ENCODE peak calls at places on chromosome 6, in nine cellular contexts. One of them, this sample, is unnamed. For H3K9me3, the result is how much of the 10 kb centered on the place peaks cover.

GRCh38 chr6:5135783-5136376 is 50.7 kb downstream of the PPP1R3G start:
- DNase-seq in fibroblast of lung: peak
- DNase-seq in adrenal gland: no peak
- DNase-seq in stomach: no peak
- DNase-seq in naive thymus-derived CD4-positive, alpha-beta T cell: no peak
- DNase-seq in left ventricle myocardium inferior: no peak
- DNase-seq in uterus: no peak
- DNase-seq in heart left ventricle: no peak
- DNase-seq in AG04450: no peak
- DNase-seq in this sample: no peak

GRCh38 chr6:88641178-88641903 is 322.1 kb downstream of the RNGTT start:
- DNase-seq in fibroblast of lung: peak
- DNase-seq in adrenal gland: no peak
- DNase-seq in stomach: no peak
- DNase-seq in naive thymus-derived CD4-positive, alpha-beta T cell: no peak
- DNase-seq in left ventricle myocardium inferior: no peak
- DNase-seq in uterus: no peak
- DNase-seq in heart left ventricle: no peak
- DNase-seq in AG04450: no peak
- DNase-seq in this sample: no peak

GRCh38 chr6:143027058-143027457 is 33.6 kb upstream of the AIG1 start:
- DNase-seq in fibroblast of lung: peak
- DNase-seq in adrenal gland: peak
- DNase-seq in stomach: peak
- DNase-seq in naive thymus-derived CD4-positive, alpha-beta T cell: no peak
- DNase-seq in left ventricle myocardium inferior: peak
- DNase-seq in uterus: peak
- DNase-seq in heart left ventricle: no peak
- DNase-seq in AG04450: no peak
- DNase-seq in this sample: peak

GRCh38 chr6:53593001-53593488 is 48.1 kb upstream of the GCLC start:
- DNase-seq in fibroblast of lung: peak
- DNase-seq in adrenal gland: no peak
- DNase-seq in stomach: no peak
- DNase-seq in naive thymus-derived CD4-positive, alpha-beta T cell: no peak
- DNase-seq in left ventricle myocardium inferior: no peak
- DNase-seq in uterus: no peak
- DNase-seq in heart left ventricle: no peak
- DNase-seq in AG04450: peak
- DNase-seq in this sample: no peak

GRCh38 chr6:161546632-161547031 is 272.8 kb upstream of the AGPAT4 start:
- DNase-seq in fibroblast of lung: no peak
- DNase-seq in adrenal gland: no peak
- DNase-seq in stomach: no peak
- DNase-seq in naive thymus-derived CD4-positive, alpha-beta T cell: no peak
- DNase-seq in left ventricle myocardium inferior: no peak
- DNase-seq in uterus: no peak
- DNase-seq in heart left ventricle: no peak
- DNase-seq in AG04450: no peak
- DNase-seq in this sample: no peak

GRCh38 chr6:164097557-164098398 is 683.3 kb downstream of the QKI start:
- DNase-seq in fibroblast of lung: peak
- DNase-seq in adrenal gland: no peak
- DNase-seq in stomach: no peak
- DNase-seq in naive thymus-derived CD4-positive, alpha-beta T cell: no peak
- DNase-seq in left ventricle myocardium inferior: no peak
- DNase-seq in uterus: peak
- DNase-seq in heart left ventricle: no peak
- DNase-seq in AG04450: no peak
- DNase-seq in this sample: peak

GRCh38 chr6:39227476-39227875 is 1.8 kb downstream of the KCNK5 start:
- DNase-seq in fibroblast of lung: no peak
- DNase-seq in adrenal gland: no peak
- DNase-seq in stomach: no peak
- DNase-seq in naive thymus-derived CD4-positive, alpha-beta T cell: no peak
- DNase-seq in left ventricle myocardium inferior: no peak
- DNase-seq in uterus: no peak
- DNase-seq in heart left ventricle: no peak
- DNase-seq in AG04450: no peak
- DNase-seq in this sample: no peak

GRCh38 chr6:3305216-3305565 is 46.4 kb downstream of the PSMG4 start:
- DNase-seq in fibroblast of lung: no peak
- DNase-seq in adrenal gland: no peak
- DNase-seq in stomach: no peak
- DNase-seq in naive thymus-derived CD4-positive, alpha-beta T cell: no peak
- DNase-seq in left ventricle myocardium inferior: no peak
- DNase-seq in uterus: peak
- DNase-seq in heart left ventricle: no peak
- DNase-seq in AG04450: no peak
- DNase-seq in this sample: no peak

GRCh38 chr6:136866872-136867416 is 44.6 kb downstream of the PEX7 start:
- DNase-seq in fibroblast of lung: no peak
- DNase-seq in adrenal gland: no peak
- DNase-seq in stomach: no peak
- DNase-seq in naive thymus-derived CD4-positive, alpha-beta T cell: no peak
- DNase-seq in left ventricle myocardium inferior: no peak
- DNase-seq in uterus: no peak
- DNase-seq in heart left ventricle: no peak
- DNase-seq in AG04450: no peak
- DNase-seq in this sample: no peak

GRCh38 chr6:168121308-168121665 is 42.3 kb upstream of the FRMD1 start:
- DNase-seq in fibroblast of lung: no peak
- DNase-seq in adrenal gland: no peak
- DNase-seq in stomach: no peak
- DNase-seq in naive thymus-derived CD4-positive, alpha-beta T cell: no peak
- DNase-seq in left ventricle myocardium inferior: no peak
- DNase-seq in uterus: peak
- DNase-seq in heart left ventricle: no peak
- DNase-seq in AG04450: no peak
- DNase-seq in this sample: no peak

GRCh38 chr6:25122001-25122400 is 157.2 kb upstream of the CARMIL1 start:
- DNase-seq in fibroblast of lung: no peak
- DNase-seq in adrenal gland: peak
- DNase-seq in stomach: no peak
- DNase-seq in naive thymus-derived CD4-positive, alpha-beta T cell: no peak
- DNase-seq in left ventricle myocardium inferior: peak
- DNase-seq in uterus: peak
- DNase-seq in heart left ventricle: no peak
- DNase-seq in AG04450: no peak
- DNase-seq in this sample: peak

GRCh38 chr6:20198156-20198555 is 14.1 kb downstream of the MBOAT1 start:
- DNase-seq in fibroblast of lung: no peak
- DNase-seq in adrenal gland: no peak
- DNase-seq in stomach: no peak
- DNase-seq in naive thymus-derived CD4-positive, alpha-beta T cell: no peak
- DNase-seq in left ventricle myocardium inferior: no peak
- DNase-seq in uterus: no peak
- DNase-seq in heart left ventricle: no peak
- DNase-seq in AG04450: no peak
- DNase-seq in this sample: no peak

GRCh38 chr6:43274127-43274915 is 23.7 kb upstream of the SLC22A7 start:
- DNase-seq in fibroblast of lung: no peak
- DNase-seq in adrenal gland: no peak
- DNase-seq in stomach: no peak
- DNase-seq in naive thymus-derived CD4-positive, alpha-beta T cell: no peak
- DNase-seq in left ventricle myocardium inferior: no peak
- DNase-seq in uterus: no peak
- DNase-seq in heart left ventricle: peak
- DNase-seq in AG04450: no peak
- DNase-seq in this sample: peak

GRCh38 chr6:43276180-43277082 is 21.6 kb upstream of the SLC22A7 start:
- DNase-seq in fibroblast of lung: peak
- DNase-seq in adrenal gland: no peak
- DNase-seq in stomach: no peak
- DNase-seq in naive thymus-derived CD4-positive, alpha-beta T cell: peak
- DNase-seq in left ventricle myocardium inferior: no peak
- DNase-seq in uterus: no peak
- DNase-seq in heart left ventricle: peak
- DNase-seq in AG04450: no peak
- DNase-seq in this sample: no peak

GRCh38 chr6:43277083-43277642 is 20.9 kb upstream of the SLC22A7 start:
- DNase-seq in fibroblast of lung: no peak
- DNase-seq in adrenal gland: no peak
- DNase-seq in stomach: no peak
- DNase-seq in naive thymus-derived CD4-positive, alpha-beta T cell: no peak
- DNase-seq in left ventricle myocardium inferior: no peak
- DNase-seq in uterus: no peak
- DNase-seq in heart left ventricle: peak
- DNase-seq in AG04450: no peak
- DNase-seq in this sample: no peak

GRCh38 chr6:43274916-43275597 is 23.0 kb upstream of the SLC22A7 start:
- DNase-seq in fibroblast of lung: no peak
- DNase-seq in adrenal gland: no peak
- DNase-seq in stomach: peak
- DNase-seq in naive thymus-derived CD4-positive, alpha-beta T cell: peak
- DNase-seq in left ventricle myocardium inferior: no peak
- DNase-seq in uterus: no peak
- DNase-seq in heart left ventricle: peak
- DNase-seq in AG04450: no peak
- DNase-seq in this sample: no peak

DNA sequence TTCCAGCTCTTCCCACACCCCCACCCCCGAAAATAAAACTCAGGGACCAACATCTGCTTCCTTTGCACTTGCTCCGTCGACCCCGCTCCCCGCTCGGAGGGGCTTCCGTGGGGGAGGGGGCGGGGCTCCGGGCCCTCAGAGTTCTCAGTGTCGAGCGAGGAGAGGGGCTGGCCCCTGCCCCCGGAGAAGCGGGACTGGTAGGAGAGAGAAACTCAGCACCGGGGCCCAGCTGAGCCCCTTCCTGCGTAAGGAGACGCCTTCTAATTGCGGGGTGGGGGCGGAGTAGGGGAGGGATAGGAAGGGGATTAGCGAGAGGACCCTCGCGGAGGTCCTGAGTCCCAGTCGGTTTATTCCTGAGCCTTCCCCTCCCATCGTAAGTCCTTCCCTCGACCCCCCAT is 22.3 kb upstream of the SLC22A7 start:
- DNase-seq in fibroblast of lung: no peak
- DNase-seq in adrenal gland: no peak
- DNase-seq in stomach: no peak
- DNase-seq in naive thymus-derived CD4-positive, alpha-beta T cell: no peak
- DNase-seq in left ventricle myocardium inferior: no peak
- DNase-seq in uterus: no peak
- DNase-seq in heart left ventricle: peak
- DNase-seq in AG04450: no peak
- DNase-seq in this sample: no peak
- H3K4me3 ChIP-seq in fibroblast of lung: no peak
- H3K4me3 ChIP-seq in adrenal gland: no peak
- H3K4me3 ChIP-seq in stomach: peak
- H3K4me3 ChIP-seq in naive thymus-derived CD4-positive, alpha-beta T cell: peak
- H3K4me3 ChIP-seq in left ventricle myocardium inferior: peak
- H3K4me3 ChIP-seq in uterus: peak
- H3K4me3 ChIP-seq in heart left ventricle: peak
- H3K4me3 ChIP-seq in AG04450: no peak
- H3K4me3 ChIP-seq in this sample: peak

GRCh38 chr6:139580592-139581484 is 206.4 kb upstream of the CITED2 start:
- DNase-seq in fibroblast of lung: no peak
- DNase-seq in adrenal gland: no peak
- DNase-seq in stomach: no peak
- DNase-seq in naive thymus-derived CD4-positive, alpha-beta T cell: no peak
- DNase-seq in left ventricle myocardium inferior: no peak
- DNase-seq in uterus: no peak
- DNase-seq in heart left ventricle: no peak
- DNase-seq in AG04450: no peak
- DNase-seq in this sample: no peak
- H3K9me3 ChIP-seq in fibroblast of lung: under half
- H3K9me3 ChIP-seq in adrenal gland: under half
- H3K9me3 ChIP-seq in stomach: under half
- H3K9me3 ChIP-seq in naive thymus-derived CD4-positive, alpha-beta T cell: under half
- H3K9me3 ChIP-seq in left ventricle myocardium inferior: under half
- H3K9me3 ChIP-seq in uterus: under half
- H3K9me3 ChIP-seq in heart left ventricle: under half
- H3K9me3 ChIP-seq in AG04450: under half
- H3K9me3 ChIP-seq in this sample: under half

DNA sequence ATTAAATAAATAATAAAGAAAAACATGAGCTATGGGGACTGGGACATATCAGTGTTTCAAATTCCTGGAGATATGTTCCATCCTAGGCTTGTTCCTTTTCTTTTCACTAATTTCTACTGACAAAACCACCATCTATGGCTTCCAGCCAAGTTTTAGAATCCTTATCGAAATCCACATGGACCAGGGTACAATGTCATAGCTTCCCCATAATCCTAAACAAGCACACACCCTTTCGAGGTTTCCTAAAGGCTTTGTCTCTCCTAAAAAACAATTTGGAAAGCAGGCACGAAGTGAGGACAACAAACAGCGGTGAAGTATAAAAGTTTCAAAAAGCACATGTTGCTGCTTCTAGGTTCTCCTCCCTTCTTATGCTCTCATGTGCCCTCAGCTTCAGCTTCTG is 13.3 kb upstream of the DST start:
- DNase-seq in fibroblast of lung: no peak
- DNase-seq in adrenal gland: no peak
- DNase-seq in stomach: no peak
- DNase-seq in naive thymus-derived CD4-positive, alpha-beta T cell: no peak
- DNase-seq in left ventricle myocardium inferior: no peak
- DNase-seq in uterus: no peak
- DNase-seq in heart left ventricle: no peak
- DNase-seq in AG04450: no peak
- DNase-seq in this sample: no peak
- H3K27ac ChIP-seq in fibroblast of lung: no peak
- H3K27ac ChIP-seq in adrenal gland: no peak
- H3K27ac ChIP-seq in stomach: no peak
- H3K27ac ChIP-seq in naive thymus-derived CD4-positive, alpha-beta T cell: no peak
- H3K27ac ChIP-seq in left ventricle myocardium inferior: peak
- H3K27ac ChIP-seq in uterus: no peak
- H3K27ac ChIP-seq in heart left ventricle: peak
- H3K27ac ChIP-seq in AG04450: no peak
- H3K27ac ChIP-seq in this sample: no peak

GRCh38 chr6:34144581-34145160 is 1.2 kb downstream of the GRM4 start:
- DNase-seq in fibroblast of lung: no peak
- DNase-seq in adrenal gland: no peak
- DNase-seq in stomach: no peak
- DNase-seq in naive thymus-derived CD4-positive, alpha-beta T cell: no peak
- DNase-seq in left ventricle myocardium inferior: no peak
- DNase-seq in uterus: no peak
- DNase-seq in heart left ventricle: peak
- DNase-seq in AG04450: no peak
- DNase-seq in this sample: peak

GRCh38 chr6:34143884-34144580 is 1.9 kb downstream of the GRM4 start:
- DNase-seq in fibroblast of lung: no peak
- DNase-seq in adrenal gland: no peak
- DNase-seq in stomach: no peak
- DNase-seq in naive thymus-derived CD4-positive, alpha-beta T cell: peak
- DNase-seq in left ventricle myocardium inferior: no peak
- DNase-seq in uterus: no peak
- DNase-seq in heart left ventricle: peak
- DNase-seq in AG04450: no peak
- DNase-seq in this sample: no peak

GRCh38 chr6:34146021-34146782 is at the start of gene GRM4:
- DNase-seq in fibroblast of lung: no peak
- DNase-seq in adrenal gland: no peak
- DNase-seq in stomach: no peak
- DNase-seq in naive thymus-derived CD4-positive, alpha-beta T cell: no peak
- DNase-seq in left ventricle myocardium inferior: no peak
- DNase-seq in uterus: no peak
- DNase-seq in heart left ventricle: peak
- DNase-seq in AG04450: no peak
- DNase-seq in this sample: no peak

GRCh38 chr6:34146801-34147592 is 1.1 kb upstream of the GRM4 start:
- DNase-seq in fibroblast of lung: peak
- DNase-seq in adrenal gland: no peak
- DNase-seq in stomach: no peak
- DNase-seq in naive thymus-derived CD4-positive, alpha-beta T cell: no peak
- DNase-seq in left ventricle myocardium inferior: no peak
- DNase-seq in uterus: no peak
- DNase-seq in heart left ventricle: peak
- DNase-seq in AG04450: no peak
- DNase-seq in this sample: no peak

GRCh38 chr6:34145161-34146020 is 496 bp downstream of the GRM4 start:
- DNase-seq in fibroblast of lung: peak
- DNase-seq in adrenal gland: no peak
- DNase-seq in stomach: no peak
- DNase-seq in naive thymus-derived CD4-positive, alpha-beta T cell: peak
- DNase-seq in left ventricle myocardium inferior: no peak
- DNase-seq in uterus: no peak
- DNase-seq in heart left ventricle: peak
- DNase-seq in AG04450: no peak
- DNase-seq in this sample: peak
- H3K4me3 ChIP-seq in fibroblast of lung: no peak
- H3K4me3 ChIP-seq in adrenal gland: no peak
- H3K4me3 ChIP-seq in stomach: peak
- H3K4me3 ChIP-seq in naive thymus-derived CD4-positive, alpha-beta T cell: peak
- H3K4me3 ChIP-seq in left ventricle myocardium inferior: peak
- H3K4me3 ChIP-seq in uterus: peak
- H3K4me3 ChIP-seq in heart left ventricle: peak
- H3K4me3 ChIP-seq in AG04450: peak
- H3K4me3 ChIP-seq in this sample: peak

This sample was measured in right cardiac atrium.